ENCODE peak calls at places on chromosomes 7 and 10, in eight cellular contexts. Q, C, K, R, W, S, Z and M are unnamed samples.
A peak's percentile ranks its signal among the peaks of the same experiment; 100 is the strongest.

GRCh38 chr7:127943541-127944521 is 87.4 kb downstream of the LRRC4 start:
- DNase-seq in C (no peak), R (peak; percentile 76), W (peak; percentile 72), S (peak; percentile 78), Q (peak; percentile 61), K (peak; percentile 56), Z (peak; percentile 72), M (no peak)

GRCh38 chr7:139232893-139233292 is 1.9 kb downstream of the UBN2 start:
- DNase-seq in Z (peak; percentile 51), S (no peak), C (no peak), K (peak; percentile 68), R (no peak), W (peak; percentile 20), Q (no peak), M (no peak)

GRCh38 chr7:90951229-90951628 is 313.0 kb upstream of the FZD1 start:
- DNase-seq in K (no peak), W (no peak), S (no peak), Q (no peak), R (no peak), Z (no peak), C (no peak), M (no peak)

GRCh38 chr7:26198133-26198780 is 2.3 kb downstream of the HNRNPA2B1 start:
- DNase-seq in K (peak; percentile 43), R (no peak), S (peak; percentile 60), Z (no peak), Q (peak; percentile 47), W (peak; percentile 53), C (no peak), M (no peak)

GRCh38 chr7:151265351-151265931 is 16.9 kb upstream of the SMARCD3 start:
- DNase-seq in C (no peak), K (no peak), Z (no peak), R (no peak), W (no peak), S (no peak), Q (no peak), M (no peak)

GRCh38 chr10:64444578-64444977 is 923.4 kb downstream of the REEP3 start:
- DNase-seq in C (no peak), Q (no peak), Z (no peak), S (no peak), R (no peak), W (no peak), K (no peak), M (no peak)

GRCh38 chr7:47480576-47481538 is 101.1 kb downstream of the TNS3 start:
- DNase-seq in W (no peak), Q (no peak), C (no peak), S (no peak), Z (no peak), K (no peak), R (no peak), M (no peak)

GRCh38 chr10:29613791-29614190 is 21.0 kb downstream of the SVIL start:
- DNase-seq in C (no peak), Q (no peak), S (no peak), K (peak; percentile 34), Z (peak; percentile 71), R (peak; percentile 63), W (no peak), M (no peak)

GRCh38 chr10:99870051-99870730 is 87.8 kb downstream of the ABCC2 start:
- DNase-seq in Z (no peak), S (peak; percentile 72), Q (no peak), W (no peak), R (no peak), C (no peak), K (no peak), M (no peak)

GRCh38 chr7:79923953-79924352 is 210.7 kb upstream of the GNAI1 start:
- DNase-seq in S (no peak), R (no peak), Z (peak; percentile 75), Q (no peak), K (peak; percentile 39), C (no peak), W (peak; percentile 6), M (no peak)

GRCh38 chr7:43692582-43693373 is 36.5 kb downstream of the COA1 start:
- DNase-seq in Q (no peak), Z (peak; percentile 35), R (no peak), W (no peak), C (no peak), K (peak; percentile 58), S (no peak), M (no peak)

GRCh38 chr7:154872811-154873570 is 129.9 kb downstream of the PAXIP1 start:
- DNase-seq in Q (no peak), C (no peak), Z (no peak), W (no peak), R (no peak), K (no peak), S (no peak), M (no peak)

GRCh38 chr7:35777121-35777520 is 23.7 kb upstream of the SEPTIN7 start:
- DNase-seq in Q (no peak), R (no peak), Z (no peak), C (no peak), K (no peak), S (no peak), W (no peak), M (no peak)

GRCh38 chr7:99034932-99035722 is 108.8 kb downstream of the SMURF1 start:
- DNase-seq in W (no peak), C (peak; percentile 62), R (no peak), Q (no peak), K (no peak), S (no peak), Z (no peak), M (no peak)

GRCh38 chr7:66250711-66251110 is 45.6 kb downstream of the TPST1 start:
- DNase-seq in Z (peak; percentile 95), Q (peak; percentile 49), C (no peak), S (no peak), K (peak; percentile 91), R (no peak), W (peak; percentile 95), M (no peak)

GRCh38 chr10:11532329-11532728 is 79.1 kb downstream of the USP6NL start:
- DNase-seq in R (no peak), S (no peak), W (peak; percentile 55), K (peak; percentile 38), Z (peak; percentile 51), Q (no peak), C (no peak), M (no peak)
- H3K4me3 ChIP-seq in R (no peak overlapping the region), S (no peak overlapping the region), W (peak overlapping the region; percentile 24), K (no peak overlapping the region), Z (no peak overlapping the region), Q (no peak overlapping the region), C (no peak overlapping the region), M (no peak overlapping the region)

GRCh38 chr10:232878-233277 is 97.6 kb downstream of the ZMYND11 start:
- DNase-seq in K (no peak), Z (no peak), S (no peak), R (no peak), Q (no peak), C (no peak), W (no peak), M (no peak)

GRCh38 chr10:228366-228765 is 93.1 kb downstream of the ZMYND11 start:
- DNase-seq in Z (no peak), K (no peak), W (no peak), C (no peak), Q (no peak), S (no peak), R (no peak), M (no peak)

GRCh38 chr10:232061-232460 is 96.8 kb downstream of the ZMYND11 start:
- DNase-seq in K (no peak), S (no peak), W (no peak), C (no peak), R (no peak), Q (no peak), Z (no peak), M (no peak)

GRCh38 chr10:227014-227413 is 91.8 kb downstream of the ZMYND11 start:
- DNase-seq in W (peak; percentile 24), C (no peak), Q (no peak), S (no peak), Z (peak; percentile 39), R (no peak), K (peak; percentile 74), M (no peak)

DNA sequence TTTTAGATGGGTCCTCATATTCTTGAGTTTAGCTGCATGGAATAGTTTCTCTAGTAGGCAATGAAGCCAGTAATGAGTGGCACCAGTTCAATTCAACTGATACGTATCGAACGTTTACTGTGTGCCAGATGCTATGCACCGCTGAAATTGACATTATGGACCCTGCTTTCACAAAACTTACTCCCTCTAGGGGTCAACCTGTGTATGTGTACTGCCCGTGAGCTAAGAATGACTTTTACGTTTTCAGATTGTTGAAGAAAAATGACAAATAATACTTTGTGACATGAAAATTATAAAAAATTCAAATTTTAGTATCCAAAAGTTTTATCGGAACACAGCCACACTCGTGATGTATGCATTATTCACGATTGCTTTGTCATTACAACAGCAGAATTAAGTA is 95.5 kb downstream of the ZMYND11 start:
- DNase-seq in C (no peak), S (peak; percentile 63), K (peak; percentile 15), R (no peak), Z (no peak), W (no peak), Q (no peak), M (no peak)
- TF ChIP-seq CTCF in C (no peak), S (peak; percentile 70), K (peak; percentile 48), R (peak; percentile 45), Z (peak; percentile 36), W (peak; percentile 37), Q (peak; percentile 19), M (peak; percentile 45)

GRCh38 chr7:130390486-130390885 is 10.2 kb downstream of the CPA1 start:
- DNase-seq in R (no peak), C (no peak), W (peak; percentile 42), K (no peak), S (no peak), Z (no peak), Q (no peak), M (no peak)
- H3K4me3 ChIP-seq in R (no peak overlapping the region), C (no peak overlapping the region), W (no peak overlapping the region), K (no peak overlapping the region), S (no peak overlapping the region), Z (no peak overlapping the region), Q (no peak overlapping the region), M (no peak overlapping the region)

GRCh38 chr7:16420649-16421332 is 547 bp downstream of the CRPPA start:
- DNase-seq in K (peak; percentile 89), S (peak; percentile 82), R (no peak), W (peak; percentile 89), Z (peak; percentile 82), Q (peak; percentile 95), C (peak; percentile 90), M (peak; percentile 69)
- TF ChIP-seq CTCF in K (no peak), S (no peak), R (peak; percentile 29), W (peak; percentile 8), Z (no peak), Q (peak; percentile 25), C (peak; percentile 30), M (peak; percentile 7)

GRCh38 chr10:91824076-91824475 is 25.9 kb downstream of the TNKS2 start:
- DNase-seq in Q (no peak), K (no peak), W (no peak), S (no peak), C (no peak), R (no peak), Z (no peak), M (no peak)
- H3K4me3 ChIP-seq in Q (no peak overlapping the region), K (no peak overlapping the region), W (no peak overlapping the region), S (no peak overlapping the region), C (no peak overlapping the region), R (no peak overlapping the region), Z (no peak overlapping the region), M (no peak overlapping the region)